ENCODE peak calls at places on chromosomes 2 and 18, in seven cellular contexts. D, C, S, O, Y, X and T are unnamed samples.

GRCh38 chr18:58784601-58785137 is 80.0 kb upstream of the ZNF532 start:
- DNase-seq in D (no peak), C (peak), S (no peak), O (no peak), Y (no peak), X (no peak), T (no peak)

GRCh38 chr2:6667326-6667725 is 198.4 kb downstream of the CMPK2 start:
- DNase-seq in D (no peak), C (no peak), S (no peak), O (no peak), Y (no peak), X (no peak), T (no peak)

GRCh38 chr2:26986576-26986975 is 16.1 kb downstream of the MAPRE3 start:
- DNase-seq in D (no peak), C (no peak), S (no peak), O (no peak), Y (no peak), X (no peak), T (no peak)

GRCh38 chr2:102033028-102033749 is 41.4 kb downstream of the IL1R2 start:
- DNase-seq in D (peak), C (no peak), S (peak), O (no peak), Y (peak), X (peak), T (peak)

GRCh38 chr2:30662268-30663131 is 144.7 kb downstream of the CAPN13 start:
- DNase-seq in D (peak), C (no peak), S (no peak), O (no peak), Y (no peak), X (no peak), T (no peak)

GRCh38 chr2:96927420-96928171 is 57.7 kb upstream of the SEMA4C start:
- DNase-seq in D (no peak), C (no peak), S (no peak), O (no peak), Y (no peak), X (no peak), T (no peak)

GRCh38 chr2:180979086-180979934 is 1.1 kb upstream of the UBE2E3 start:
- DNase-seq in D (peak), C (no peak), S (no peak), O (peak), Y (peak), X (no peak), T (no peak)

GRCh38 chr2:239154971-239155805 is 245.6 kb downstream of the HDAC4 start:
- DNase-seq in D (no peak), C (peak), S (no peak), O (no peak), Y (no peak), X (no peak), T (no peak)

GRCh38 chr2:224796695-224797305 is 80.6 kb upstream of the CCDC195 start:
- DNase-seq in D (no peak), C (no peak), S (no peak), O (no peak), Y (no peak), X (no peak), T (no peak)

GRCh38 chr2:26528870-26529269 is 50.9 kb upstream of the OTOF start:
- DNase-seq in D (no peak), C (no peak), S (no peak), O (no peak), Y (no peak), X (no peak), T (no peak)

GRCh38 chr18:34970106-34970505 is 71.1 kb upstream of the MAPRE2 start:
- DNase-seq in D (no peak), C (no peak), S (no peak), O (no peak), Y (no peak), X (no peak), T (no peak)